ENCODE peak calls at places on chromosome 15, in eight cellular contexts. P is EH; F is SK-N-SH; H is DMS53; B is skeletal muscle cell; E is fibroblast of pulmonary artery; R is activated T-helper 1 cell treated with anti-CD3 and anti-CD28 coated beads, Interleukin-12 subunit alpha, Interleukin-12 subunit beta, Interleukin-2, Interleukin-4 antibody, amounts not matched to agents 30 ng/mL and 10 ng/mL and 1 ng/mL, durations not matched to agents 14 hours and 24 hours and 36 hours; K is NCI-H460. G is an unnamed sample.

GRCh38 chr15:101320501-101321052 is 25.5 kb upstream of the SNRPA1 start:
- DNase-seq in H (no peak), B (peak), E (peak), F (no peak), P (no peak), R (peak), K (no peak), G (peak)

GRCh38 chr15:29124581-29125381 is 144.8 kb downstream of the NSMCE3 start:
- DNase-seq in E (peak), F (no peak), P (peak), H (peak), B (no peak), R (no peak), K (no peak), G (peak)

GRCh38 chr15:92271179-92271578 is 122.5 kb upstream of the ST8SIA2 start:
- DNase-seq in R (no peak), B (no peak), F (no peak), H (no peak), P (no peak), E (no peak), K (no peak), G (no peak)

GRCh38 chr15:101031203-101031602 is 112.0 kb downstream of the LRRK1 start:
- DNase-seq in H (no peak), B (no peak), F (no peak), R (no peak), E (peak), P (peak), K (no peak), G (no peak)

GRCh38 chr15:75182187-75183131 is 19.2 kb upstream of the C15orf39 start:
- DNase-seq in H (no peak), P (no peak), F (no peak), R (no peak), B (no peak), K (no peak), E (peak), G (peak)

GRCh38 chr15:56930663-56931313 is 12.3 kb downstream of the TCF12 start:
- DNase-seq in K (no peak), P (no peak), R (no peak), F (no peak), E (no peak), H (no peak), B (no peak), G (no peak)

GRCh38 chr15:78909791-78910228 is 35.0 kb downstream of the CTSH start:
- DNase-seq in H (peak), F (peak), E (peak), R (no peak), B (no peak), K (peak), P (peak), G (peak)

GRCh38 chr15:90550919-90551318 is 21.2 kb downstream of the CRTC3 start:
- DNase-seq in R (no peak), K (no peak), P (peak), E (no peak), H (no peak), F (no peak), B (no peak), G (no peak)

GRCh38 chr15:50249704-50250103 is 15.8 kb downstream of the HDC start:
- DNase-seq in F (no peak), R (no peak), H (no peak), B (no peak), K (no peak), E (no peak), P (no peak), G (no peak)

GRCh38 chr15:68552344-68552743 is 26.4 kb upstream of the CORO2B start:
- DNase-seq in E (no peak), B (no peak), H (peak), K (no peak), R (no peak), P (peak), F (no peak), G (no peak)

GRCh38 chr15:40323953-40324937 is 753 bp downstream of the INAFM2 start:
- DNase-seq in E (no peak), R (peak), B (no peak), H (peak), K (no peak), P (peak), F (peak), G (no peak)

GRCh38 chr15:34223904-34224596 is 766 bp upstream of the EMC4 start:
- DNase-seq in R (no peak), F (peak), E (no peak), P (no peak), K (no peak), B (no peak), H (peak), G (no peak)

GRCh38 chr15:47188766-47189507 is 528.4 kb upstream of the SEMA6D start:
- DNase-seq in P (no peak), H (peak), E (no peak), K (no peak), B (no peak), F (no peak), R (no peak), G (no peak)

GRCh38 chr15:79736435-79737000 is 160.3 kb downstream of the MTHFS start:
- DNase-seq in H (no peak), K (no peak), F (no peak), B (no peak), P (no peak), R (no peak), E (no peak), G (no peak)

GRCh38 chr15:63059573-63060216 is 17.1 kb downstream of the TPM1 start:
- DNase-seq in R (no peak), P (peak), E (no peak), H (no peak), F (no peak), B (no peak), K (no peak), G (no peak)

GRCh38 chr15:41562258-41562657 is 3.2 kb downstream of the TYRO3 start:
- DNase-seq in K (no peak), F (no peak), E (no peak), P (no peak), B (no peak), H (no peak), R (no peak), G (no peak)

GRCh38 chr15:75024102-75024636 is 779 bp downstream of the PPCDC start:
- DNase-seq in F (peak), E (peak), H (peak), P (peak), R (no peak), B (no peak), K (no peak), G (peak)

GRCh38 chr15:75554717-75555116 is 24.4 kb downstream of the PTPN9 start:
- DNase-seq in K (no peak), B (peak), F (no peak), P (peak), H (no peak), R (no peak), E (peak), G (peak)

GRCh38 chr15:84761534-84762190 is 13.3 kb downstream of the ZNF592 start:
- DNase-seq in R (no peak), F (peak), B (no peak), P (peak), K (no peak), E (no peak), H (no peak), G (no peak)

GRCh38 chr15:40103124-40103858 is 5.4 kb downstream of the BMF start:
- DNase-seq in F (peak), P (peak), B (no peak), K (peak), E (peak), R (no peak), H (peak), G (no peak)

GRCh38 chr15:75347222-75348033 is 589 bp downstream of the NEIL1 start:
- DNase-seq in E (no peak), H (peak), F (peak), K (peak), P (peak), R (peak), B (no peak), G (no peak)

GRCh38 chr15:45521596-45522167 is 873 bp downstream of the SLC30A4 start:
- DNase-seq in F (no peak), E (peak), P (peak), H (peak), B (no peak), K (no peak), R (no peak), G (peak)

GRCh38 chr15:48537277-48538113 is 108.0 kb downstream of the FBN1 start:
- DNase-seq in H (no peak), E (peak), F (no peak), P (peak), B (no peak), R (no peak), K (no peak), G (no peak)

GRCh38 chr15:57387011-57387410 is 10.7 kb downstream of the CGNL1 start:
- DNase-seq in K (no peak), H (no peak), R (no peak), B (no peak), P (no peak), F (no peak), E (no peak), G (no peak)

GRCh38 chr15:59232476-59232875 is 25.8 kb downstream of the LDHAL6B start:
- DNase-seq in B (peak), K (no peak), P (peak), F (no peak), H (no peak), R (no peak), E (peak), G (peak)

GRCh38 chr15:91369823-91370222 is 269.8 kb downstream of the SV2B start:
- DNase-seq in H (no peak), R (no peak), P (no peak), K (no peak), E (no peak), F (no peak), B (no peak), G (no peak)

GRCh38 chr15:100788731-100789105 is 90.9 kb upstream of the ALDH1A3 start:
- DNase-seq in E (no peak), R (no peak), P (no peak), B (no peak), F (no peak), H (no peak), K (no peak), G (no peak)

GRCh38 chr15:96264801-96265515 is 65.5 kb upstream of the NR2F2 start:
- DNase-seq in K (peak), E (peak), P (peak), H (no peak), B (peak), R (no peak), F (no peak), G (no peak)

GRCh38 chr15:65532738-65533051 is 2.4 kb downstream of the HACD3 start:
- DNase-seq in R (no peak), E (peak), F (no peak), B (no peak), P (peak), K (no peak), H (peak), G (no peak)

GRCh38 chr15:64804619-64805018 is 20.8 kb downstream of the PIF1 start:
- DNase-seq in E (no peak), B (no peak), F (no peak), H (no peak), R (no peak), K (no peak), P (no peak), G (no peak)

GRCh38 chr15:84826369-84826823 is 9.2 kb downstream of the ALPK3 start:
- DNase-seq in K (peak), P (peak), F (no peak), E (peak), H (peak), R (no peak), B (no peak), G (peak)

GRCh38 chr15:90838544-90838943 is 29.8 kb upstream of the FURIN start:
- DNase-seq in E (no peak), F (no peak), P (no peak), H (no peak), B (no peak), K (no peak), R (no peak), G (no peak)

GRCh38 chr15:86591994-86592746 is 512.5 kb downstream of the AGBL1 start:
- DNase-seq in B (no peak), E (no peak), P (no peak), R (no peak), F (no peak), H (no peak), K (no peak), G (no peak)

GRCh38 chr15:41928637-41929620 is 35.1 kb upstream of the SPTBN5 start:
- DNase-seq in B (no peak), P (no peak), E (no peak), K (peak), H (no peak), F (peak), R (no peak), G (no peak)

GRCh38 chr15:63420333-63420741 is 38.7 kb upstream of the CA12 start:
- DNase-seq in R (no peak), F (no peak), P (peak), H (peak), E (peak), K (peak), B (no peak), G (no peak)

GRCh38 chr15:95596487-95596886 is 734.0 kb upstream of the NR2F2 start:
- DNase-seq in B (no peak), F (no peak), K (no peak), R (no peak), P (no peak), H (no peak), E (no peak), G (no peak)

G was measured in HT1080.